ENCODE peak calls at places on chromosome 1, in five cellular contexts. W is NCI-H226; N is activated CD4-positive, CD25-positive, alpha-beta regulatory T cell treated with anti-CD3 and anti-CD28 coated beads, Interleukin-2, amount 50 U/mL, for 72 hours; I is HEK293T; Q is neural crest cell. C is an unnamed sample.

GRCh38 chr1:66182551-66183178 is 351.3 kb upstream of the SGIP1 start:
- DNase-seq in Q (no peak), I (peak; percentile 41), N (no peak), W (peak; percentile 94), C (no peak)

GRCh38 chr1:63789856-63790605 is 16.2 kb downstream of the ROR1 start:
- DNase-seq in I (no peak), N (no peak), Q (no peak), W (no peak), C (no peak)

GRCh38 chr1:158180741-158181576 is at the start of gene CD1D:
- DNase-seq in I (peak; percentile 42), Q (peak; percentile 18), W (no peak), N (no peak), C (no peak)

GRCh38 chr1:172144445-172145060 is 275.9 kb upstream of the C1orf105 start:
- DNase-seq in I (no peak), N (no peak), Q (no peak), W (no peak), C (peak; percentile 88)

GRCh38 chr1:214451591-214451990 is 99.8 kb downstream of the PTPN14 start:
- DNase-seq in W (no peak), I (no peak), N (no peak), Q (no peak), C (no peak)

GRCh38 chr1:53546409-53547155 is 87.4 kb downstream of the DMRTB1 start:
- DNase-seq in Q (no peak), I (no peak), N (peak; percentile 22), W (no peak), C (no peak)

GRCh38 chr1:206708058-206708457 is 23.4 kb downstream of the MAPKAPK2 start:
- DNase-seq in W (no peak), I (no peak), N (no peak), Q (no peak), C (no peak)

GRCh38 chr1:103447471-103447870 is 78.0 kb upstream of the RNPC3 start:
- DNase-seq in W (no peak), Q (no peak), I (no peak), N (no peak), C (no peak)

GRCh38 chr1:231040800-231041704 is 998 bp upstream of the FAM89A start:
- DNase-seq in I (peak; percentile 52), Q (no peak), N (no peak), W (no peak), C (peak; percentile 49)

GRCh38 chr1:223670458-223671159 is 5.1 kb upstream of the CAPN8 start:
- DNase-seq in N (no peak), W (peak; percentile 11), Q (peak; percentile 17), I (peak; percentile 72), C (no peak)

GRCh38 chr1:13807213-13807612 is 107.2 kb downstream of the PRDM2 start:
- DNase-seq in I (peak; percentile 45), N (no peak), W (no peak), Q (peak; percentile 43), C (no peak)

GRCh38 chr1:96329121-96329520 is 392.5 kb upstream of the PTBP2 start:
- DNase-seq in W (peak; percentile 86), Q (no peak), N (no peak), I (no peak), C (no peak)

GRCh38 chr1:30405081-30405480 is 318.3 kb downstream of the MATN1 start:
- DNase-seq in Q (no peak), I (no peak), N (no peak), W (no peak), C (peak; percentile 2)

GRCh38 chr1:201828451-201828819 is 522 bp upstream of the IPO9 start:
- DNase-seq in I (no peak), W (no peak), N (no peak), Q (no peak), C (no peak)